ENCODE peak calls at places on chromosome 19, in six cellular contexts. H is mesenchymal stem cell, G is IMR-90, S is mesendoderm, D is H1, F is neuronal stem cell. N is an unnamed sample.

GRCh38 chr19:48501961-48502719 is 9.5 kb downstream of the LMTK3 start:
- DNase-seq in D (peak), H (peak), G (no peak), F (peak), S (peak), N (peak)

GRCh38 chr19:39237200-39238184 is 7.3 kb downstream of the IFNL3 start:
- DNase-seq in H (no peak), F (no peak), G (no peak), D (no peak), S (peak), N (peak)

GRCh38 chr19:39987596-39987995 is 9.3 kb upstream of the ZNF546 start:
- DNase-seq in S (no peak), F (no peak), D (no peak), G (no peak), H (no peak), N (no peak)

GRCh38 chr19:38233740-38234251 is 9.8 kb upstream of the DPF1 start:
- DNase-seq in G (peak), S (peak), H (peak), F (peak), D (peak), N (peak)

GRCh38 chr19:21568816-21569496 is 63.6 kb downstream of the ZNF429 start:
- DNase-seq in S (no peak), D (no peak), G (peak), H (no peak), F (no peak), N (no peak)

GRCh38 chr19:480016-480855 is 16.1 kb upstream of the MADCAM1 start:
- DNase-seq in H (peak), G (no peak), F (peak), S (peak), D (peak), N (peak)

GRCh38 chr19:18943465-18943864 is 2.4 kb upstream of the HOMER3 start:
- DNase-seq in S (no peak), D (no peak), G (no peak), F (no peak), H (no peak), N (no peak)

GRCh38 chr19:31314849-31315620 is 34.2 kb downstream of the TSHZ3 start:
- DNase-seq in G (no peak), H (peak), F (no peak), S (no peak), D (no peak), N (no peak)

GRCh38 chr19:38394488-38394887 is 6.0 kb downstream of the SPRED3 start:
- DNase-seq in D (peak), F (no peak), S (peak), G (no peak), H (no peak), N (peak)

DNA sequence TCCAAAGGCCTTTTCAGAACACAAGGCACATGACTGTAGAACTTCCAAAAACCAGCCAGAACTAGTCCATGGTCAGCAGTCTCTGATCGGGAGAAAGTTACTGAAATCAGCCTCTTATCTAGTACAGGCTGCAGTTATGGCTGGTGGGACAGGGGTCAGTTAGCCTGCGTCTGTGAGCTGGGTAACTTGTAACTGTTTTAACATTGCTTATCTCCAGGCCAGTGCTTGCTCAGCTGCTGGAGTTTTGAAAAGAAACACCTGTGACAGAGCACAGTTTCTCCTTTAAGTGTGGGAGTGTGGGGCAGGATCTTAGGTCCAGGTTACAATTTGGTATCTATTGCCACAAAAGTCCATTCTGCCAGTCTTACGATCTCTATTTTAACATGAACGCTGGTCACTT is 924.1 kb downstream of the UQCRFS1 start:
- DNase-seq in S (no peak), D (no peak), G (no peak), H (no peak), F (no peak), N (no peak)
- H3K4me2 ChIP-seq in S (no peak), D (no peak), G (no peak), H (no peak), F (no peak), N (no peak)

GRCh38 chr19:5711713-5712161 is 8.2 kb downstream of the LONP1 start:
- DNase-seq in D (no peak), S (no peak), H (no peak), F (no peak), G (no peak), N (no peak)
- H2AK5ac ChIP-seq in D (no peak), S (no peak), H (no peak), F (no peak), G (no peak), N (no peak)

GRCh38 chr19:15432018-15432494 is 13.3 kb upstream of the AKAP8L start:
- DNase-seq in G (no peak), S (no peak), H (no peak), D (no peak), F (no peak), N (no peak)
- H2BK120ac ChIP-seq in G (no peak), S (peak), H (peak), D (no peak), F (no peak), N (no peak)

GRCh38 chr19:50327013-50327412 is 2.2 kb downstream of the KCNC3 start:
- DNase-seq in D (no peak), F (no peak), G (no peak), H (no peak), S (no peak), N (no peak)
- H3K4me2 ChIP-seq in D (peak), F (no peak), G (no peak), H (no peak), S (no peak), N (peak)

DNA sequence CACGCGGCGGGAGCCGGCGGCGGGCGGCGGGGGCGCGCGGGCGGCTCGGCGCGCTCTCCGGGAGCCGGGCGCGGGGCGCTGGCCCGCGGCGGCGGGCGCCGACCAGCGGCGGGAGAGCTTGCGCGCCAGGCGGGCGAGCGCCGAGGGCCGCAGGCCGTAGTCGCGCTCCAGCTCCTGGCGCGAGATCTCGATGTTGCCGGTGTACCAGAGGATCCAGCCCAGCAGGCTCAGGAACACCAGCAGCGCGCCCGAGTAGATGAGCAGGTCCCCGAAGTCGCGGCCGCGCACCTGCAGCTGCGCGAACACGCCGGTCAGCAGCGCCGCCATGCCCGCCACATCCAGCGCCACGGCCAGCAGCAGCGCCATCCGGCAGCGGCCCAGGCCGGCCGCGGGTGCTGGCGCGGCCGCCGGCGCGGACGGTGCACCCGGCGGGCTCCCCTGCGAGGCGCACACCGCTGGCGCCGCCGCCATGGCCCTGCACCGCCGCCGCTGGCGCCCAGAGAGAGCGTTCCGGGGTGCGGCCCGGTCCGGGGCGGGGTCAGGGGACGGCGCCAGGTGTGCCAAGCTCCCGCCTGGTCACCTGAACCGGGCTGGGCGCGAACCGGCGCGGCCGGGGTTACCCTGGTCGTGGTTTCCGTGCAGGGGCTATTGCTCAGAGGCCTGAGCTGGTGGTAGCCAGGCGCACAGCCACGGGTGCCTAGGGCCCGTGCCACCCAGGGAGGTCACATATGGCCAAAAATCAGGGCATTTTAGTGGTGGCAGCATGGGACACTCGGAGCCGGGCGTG is at the start of gene TMEM238:
- DNase-seq in D (peak), F (peak), H (peak), S (peak), G (peak), N (peak)
- H2AK5ac ChIP-seq in D (peak), F (peak), H (peak), S (peak), G (peak), N (no peak)

GRCh38 chr19:47070756-47071155 is 22.3 kb upstream of the TMEM160 start:
- DNase-seq in D (no peak), S (no peak), H (no peak), F (no peak), G (no peak), N (no peak)
- H2BK120ac ChIP-seq in D (no peak), S (no peak), H (no peak), F (no peak), G (no peak), N (no peak)

GRCh38 chr19:16180611-16181010 is 4.6 kb upstream of the FAM32A start:
- DNase-seq in S (peak), H (peak), G (peak), D (no peak), F (no peak), N (no peak)
- H3K4me2 ChIP-seq in S (no peak), H (no peak), G (no peak), D (no peak), F (no peak), N (no peak)

GRCh38 chr19:4059931-4060620 is 6.6 kb downstream of the ZBTB7A start:
- DNase-seq in S (no peak), F (no peak), G (no peak), H (no peak), D (no peak), N (peak)

GRCh38 chr19:4058696-4059492 is 7.8 kb downstream of the ZBTB7A start:
- DNase-seq in S (no peak), D (no peak), G (no peak), H (no peak), F (no peak), N (peak)

GRCh38 chr19:4059493-4059880 is 7.2 kb downstream of the ZBTB7A start:
- DNase-seq in H (no peak), S (no peak), G (no peak), D (no peak), F (no peak), N (no peak)

GRCh38 chr19:4060621-4061177 is 6.0 kb downstream of the ZBTB7A start:
- DNase-seq in F (no peak), H (no peak), S (no peak), D (no peak), G (no peak), N (no peak)

GRCh38 chr19:4057913-4058695 is 8.6 kb downstream of the ZBTB7A start:
- DNase-seq in G (peak), S (peak), F (no peak), H (peak), D (no peak), N (peak)
- H2AK5ac ChIP-seq in G (peak), S (no peak), F (no peak), H (peak), D (no peak), N (no peak)

N was measured in H9.